ENCODE peak calls at places on chromosomes 6 and 20, in ten cellular contexts. D is ovary, V is A549, N is GM12878, O is HepG2, W is tibial nerve, F is SK-N-SH, Y is sigmoid colon, G is esophagus muscularis mucosa, U is H1. S is an unnamed sample.

GRCh38 chr6:125611573-125612399 is 137.6 kb upstream of the HEY2 start:
- DNase-seq in D (no peak), V (no peak), N (no peak), O (no peak), W (no peak), F (no peak), Y (no peak), G (no peak), U (no peak), S (no peak)

GRCh38 chr6:45812937-45813336 is 202.7 kb downstream of the CLIC5 start:
- DNase-seq in D (no peak), V (no peak), N (no peak), O (no peak), W (no peak), F (no peak), Y (no peak), G (no peak), U (no peak), S (no peak)

GRCh38 chr6:35092362-35093117 is 48.6 kb downstream of the TCP11 start:
- DNase-seq in D (peak), V (no peak), N (no peak), O (no peak), W (no peak), F (peak), Y (peak), G (no peak), U (no peak), S (peak)

GRCh38 chr20:18006684-18007083 is 37.9 kb downstream of the MGME1 start:
- DNase-seq in D (no peak), V (no peak), N (no peak), O (no peak), W (no peak), F (no peak), Y (no peak), G (no peak), U (no peak), S (no peak)

GRCh38 chr6:128560966-128561365 is 40.6 kb upstream of the PTPRK start:
- DNase-seq in D (no peak), V (no peak), N (no peak), O (no peak), W (no peak), F (no peak), Y (no peak), G (no peak), U (no peak), S (no peak)

GRCh38 chr20:24673678-24674570 is 204.5 kb downstream of the SYNDIG1 start:
- DNase-seq in D (no peak), V (peak), N (no peak), O (no peak), W (no peak), F (no peak), Y (peak), G (no peak), U (no peak), S (no peak)

GRCh38 chr6:135812085-135812526 is 39.4 kb upstream of the PDE7B start:
- DNase-seq in D (no peak), V (peak), N (no peak), O (no peak), W (no peak), F (no peak), Y (peak), G (no peak), U (no peak), S (no peak)

GRCh38 chr6:91653954-91654843 is 1067.3 kb upstream of the MAP3K7 start:
- DNase-seq in D (no peak), V (no peak), N (no peak), O (no peak), W (no peak), F (no peak), Y (no peak), G (no peak), U (no peak), S (no peak)

GRCh38 chr20:33539129-33539528 is 49.2 kb downstream of the CBFA2T2 start:
- DNase-seq in D (no peak), V (peak), N (no peak), O (peak), W (no peak), F (no peak), Y (no peak), G (no peak), U (no peak), S (no peak)

GRCh38 chr6:10217111-10217510 is 197.8 kb downstream of the TFAP2A start:
- DNase-seq in D (no peak), V (no peak), N (no peak), O (no peak), W (no peak), F (no peak), Y (no peak), G (no peak), U (no peak), S (no peak)

GRCh38 chr6:110255356-110255755 is 75.1 kb downstream of the CDC40 start:
- DNase-seq in D (no peak), V (peak), N (no peak), O (no peak), W (no peak), F (no peak), Y (no peak), G (no peak), U (peak), S (no peak)

GRCh38 chr20:17570347-17571152 is 675 bp downstream of the DSTN start:
- DNase-seq in D (peak), V (peak), N (no peak), O (peak), W (peak), F (peak), Y (peak), G (no peak), U (no peak), S (peak)

GRCh38 chr6:154614101-154614500 is 103.6 kb upstream of the CNKSR3 start:
- DNase-seq in D (no peak), V (no peak), N (no peak), O (no peak), W (no peak), F (no peak), Y (no peak), G (no peak), U (no peak), S (no peak)

GRCh38 chr6:6494677-6495076 is 93.8 kb upstream of the LY86 start:
- DNase-seq in D (no peak), V (peak), N (peak), O (peak), W (peak), F (peak), Y (no peak), G (peak), U (peak), S (peak)

GRCh38 chr20:49880177-49880576 is 35.2 kb downstream of the SPATA2 start:
- DNase-seq in D (no peak), V (no peak), N (no peak), O (no peak), W (no peak), F (no peak), Y (no peak), G (no peak), U (no peak), S (no peak)

GRCh38 chr6:38184780-38185080 is 365.2 kb downstream of the ZFAND3 start:
- DNase-seq in D (no peak), V (no peak), N (no peak), O (no peak), W (no peak), F (peak), Y (no peak), G (no peak), U (no peak), S (no peak)

GRCh38 chr6:91149914-91150674 is 563.2 kb upstream of the MAP3K7 start:
- DNase-seq in D (no peak), V (no peak), N (no peak), O (no peak), W (no peak), F (no peak), Y (no peak), G (no peak), U (no peak), S (no peak)

GRCh38 chr6:33694401-33694931 is 17.0 kb downstream of the UQCC2 start:
- DNase-seq in D (no peak), V (peak), N (no peak), O (no peak), W (no peak), F (peak), Y (no peak), G (no peak), U (no peak), S (no peak)

GRCh38 chr6:166775180-166775922 is 148.3 kb upstream of the RPS6KA2 start:
- DNase-seq in D (peak), V (peak), N (no peak), O (peak), W (no peak), F (peak), Y (no peak), G (no peak), U (no peak), S (peak)

GRCh38 chr6:157314705-157315321 is 8.5 kb downstream of the TMEM242 start:
- DNase-seq in D (no peak), V (peak), N (peak), O (peak), W (no peak), F (peak), Y (no peak), G (peak), U (no peak), S (no peak)

GRCh38 chr6:41546475-41546865 is 289 bp downstream of the FOXP4 start:
- DNase-seq in D (no peak), V (peak), N (no peak), O (no peak), W (no peak), F (no peak), Y (no peak), G (no peak), U (no peak), S (peak)

GRCh38 chr6:149934249-149935156 is 7.3 kb upstream of the ULBP2 start:
- DNase-seq in D (no peak), V (peak), N (peak), O (peak), W (peak), F (peak), Y (no peak), G (no peak), U (no peak), S (peak)

GRCh38 chr6:110511401-110511800 is 35.0 kb upstream of the SLC22A16 start:
- DNase-seq in D (no peak), V (no peak), N (no peak), O (no peak), W (no peak), F (no peak), Y (no peak), G (no peak), U (peak), S (no peak)

GRCh38 chr20:3135507-3136070 is 24.1 kb downstream of the FASTKD5 start:
- DNase-seq in D (no peak), V (no peak), N (no peak), O (no peak), W (no peak), F (no peak), Y (no peak), G (no peak), U (no peak), S (no peak)

GRCh38 chr20:37902504-37903313 is at the start of gene VSTM2L:
- DNase-seq in D (no peak), V (peak), N (no peak), O (no peak), W (no peak), F (peak), Y (peak), G (no peak), U (no peak), S (peak)

GRCh38 chr6:135182993-135183531 is 2.0 kb downstream of the MYB start:
- DNase-seq in D (no peak), V (no peak), N (no peak), O (no peak), W (no peak), F (no peak), Y (no peak), G (no peak), U (no peak), S (peak)

GRCh38 chr6:55445648-55446204 is 118.5 kb downstream of the GFRAL start:
- DNase-seq in D (no peak), V (peak), N (peak), O (peak), W (no peak), F (peak), Y (no peak), G (no peak), U (no peak), S (no peak)
- TF ChIP-seq CTCF in D (peak), V (peak), N (peak), O (peak), W (peak), F (peak), Y (peak), G (peak), U (peak), S (no peak)

GRCh38 chr6:113856571-113857564 is at the start of gene MARCKS:
- DNase-seq in D (peak), V (peak), N (no peak), O (peak), W (peak), F (peak), Y (peak), G (no peak), U (no peak), S (peak)
- TF ChIP-seq EP300 in D (no peak), V (no peak), N (no peak), O (no peak), W (peak), F (peak), Y (no peak), G (no peak), U (no peak), S (no peak)

GRCh38 chr20:6613280-6613861 is 154.1 kb upstream of the BMP2 start:
- DNase-seq in D (no peak), V (no peak), N (no peak), O (no peak), W (no peak), F (no peak), Y (no peak), G (no peak), U (no peak), S (no peak)
- TF ChIP-seq CTCF in D (no peak), V (no peak), N (no peak), O (no peak), W (no peak), F (no peak), Y (no peak), G (no peak), U (no peak), S (no peak)

DNA sequence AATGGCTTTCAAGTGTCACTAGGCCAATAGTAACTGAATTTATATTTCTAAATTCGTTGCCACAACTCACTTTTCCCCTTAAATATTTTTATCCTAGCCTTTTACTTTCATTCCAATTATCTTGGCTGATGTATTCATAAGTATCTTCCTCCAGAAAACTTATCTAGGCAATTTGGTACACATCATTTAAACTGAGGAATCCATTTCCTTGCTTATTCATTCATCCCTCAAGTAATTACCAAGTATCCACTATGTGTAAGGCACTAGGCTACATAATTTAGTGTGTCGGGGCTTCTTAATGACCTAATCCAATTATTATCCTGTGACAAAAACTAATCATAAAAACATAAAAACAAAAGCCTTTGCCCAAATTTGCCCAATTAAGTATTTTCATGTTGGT is 258.3 kb upstream of the TCF21 start:
- DNase-seq in D (no peak), V (no peak), N (no peak), O (no peak), W (no peak), F (no peak), Y (no peak), G (no peak), U (no peak), S (no peak)
- TF ChIP-seq EP300 in D (no peak), V (no peak), N (no peak), O (no peak), W (no peak), F (no peak), Y (no peak), G (no peak), U (no peak), S (no peak)

DNA sequence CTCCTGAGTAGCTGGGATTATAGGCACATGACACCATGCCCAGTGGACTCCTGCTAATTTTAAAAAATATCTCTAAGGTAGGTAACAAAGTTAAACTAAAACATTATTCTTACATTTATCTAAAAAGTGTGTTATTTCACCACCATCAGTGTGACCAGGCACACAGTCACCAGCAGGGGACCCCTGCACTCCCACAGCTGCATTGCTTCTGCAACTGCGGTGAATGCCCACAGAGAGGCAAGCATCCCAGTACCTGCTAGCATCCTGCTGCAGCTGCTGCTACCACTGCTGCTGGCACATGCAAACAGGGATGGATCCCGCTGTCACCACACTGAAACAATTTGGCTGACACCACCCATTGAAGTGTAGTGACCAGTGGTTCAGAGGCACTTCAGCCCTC is 21.9 kb upstream of the EPB41L2 start:
- DNase-seq in D (no peak), V (no peak), N (no peak), O (peak), W (no peak), F (no peak), Y (no peak), G (no peak), U (no peak), S (no peak)
- TF ChIP-seq CTCF in D (no peak), V (no peak), N (peak), O (peak), W (no peak), F (no peak), Y (no peak), G (no peak), U (peak), S (no peak)

GRCh38 chr6:84779380-84779779 is 15.0 kb upstream of the TBX18 start:
- DNase-seq in D (no peak), V (no peak), N (no peak), O (no peak), W (no peak), F (no peak), Y (no peak), G (no peak), U (no peak), S (no peak)
- TF ChIP-seq EP300 in D (no peak), V (no peak), N (no peak), O (no peak), W (no peak), F (no peak), Y (no peak), G (no peak), U (no peak), S (no peak)